ENCODE peak calls at places on chromosomes 3 and 15, in seven cellular contexts. One of them, this sample, is unnamed.

GRCh38 chr3:47910777-47911440 is 105.3 kb downstream of the MAP4 start:
- DNase-seq in stomach: no peak
- DNase-seq in IMR-90: peak
- DNase-seq in adrenal gland: peak
- DNase-seq in Peyer's patch: no peak
- DNase-seq in prostate gland: no peak
- DNase-seq in heart left ventricle: no peak
- DNase-seq in this sample: no peak

GRCh38 chr3:146037697-146038096 is 123.3 kb downstream of the PLOD2 start:
- DNase-seq in stomach: no peak
- DNase-seq in IMR-90: peak
- DNase-seq in adrenal gland: no peak
- DNase-seq in Peyer's patch: no peak
- DNase-seq in prostate gland: no peak
- DNase-seq in heart left ventricle: no peak
- DNase-seq in this sample: no peak

GRCh38 chr3:40169983-40170382 is 139.5 kb upstream of the EIF1B start:
- DNase-seq in stomach: no peak
- DNase-seq in IMR-90: no peak
- DNase-seq in adrenal gland: no peak
- DNase-seq in Peyer's patch: no peak
- DNase-seq in prostate gland: no peak
- DNase-seq in heart left ventricle: no peak
- DNase-seq in this sample: no peak

GRCh38 chr15:55868707-55869106 is 124.7 kb downstream of the NEDD4 start:
- DNase-seq in stomach: no peak
- DNase-seq in IMR-90: peak
- DNase-seq in adrenal gland: no peak
- DNase-seq in Peyer's patch: no peak
- DNase-seq in prostate gland: no peak
- DNase-seq in heart left ventricle: no peak
- DNase-seq in this sample: no peak

GRCh38 chr3:113557374-113557773 is 25.0 kb downstream of the SIDT1 start:
- DNase-seq in stomach: no peak
- DNase-seq in IMR-90: peak
- DNase-seq in adrenal gland: no peak
- DNase-seq in Peyer's patch: no peak
- DNase-seq in prostate gland: no peak
- DNase-seq in heart left ventricle: no peak
- DNase-seq in this sample: no peak

GRCh38 chr3:141493152-141493551 is 6.3 kb downstream of the RASA2 start:
- DNase-seq in stomach: no peak
- DNase-seq in IMR-90: no peak
- DNase-seq in adrenal gland: no peak
- DNase-seq in Peyer's patch: no peak
- DNase-seq in prostate gland: no peak
- DNase-seq in heart left ventricle: no peak
- DNase-seq in this sample: no peak

GRCh38 chr3:110933786-110934415 is 137.7 kb upstream of the NECTIN3 start:
- DNase-seq in stomach: no peak
- DNase-seq in IMR-90: peak
- DNase-seq in adrenal gland: no peak
- DNase-seq in Peyer's patch: no peak
- DNase-seq in prostate gland: no peak
- DNase-seq in heart left ventricle: no peak
- DNase-seq in this sample: no peak

GRCh38 chr3:14042680-14043079 is 82.0 kb downstream of the CHCHD4 start:
- DNase-seq in stomach: no peak
- DNase-seq in IMR-90: peak
- DNase-seq in adrenal gland: no peak
- DNase-seq in Peyer's patch: no peak
- DNase-seq in prostate gland: no peak
- DNase-seq in heart left ventricle: no peak
- DNase-seq in this sample: no peak

GRCh38 chr15:37981781-37982180 is 47.3 kb downstream of the TMCO5A start:
- DNase-seq in stomach: no peak
- DNase-seq in IMR-90: peak
- DNase-seq in adrenal gland: no peak
- DNase-seq in Peyer's patch: no peak
- DNase-seq in prostate gland: no peak
- DNase-seq in heart left ventricle: no peak
- DNase-seq in this sample: peak

GRCh38 chr15:83380026-83380425 is 67.1 kb upstream of the SH3GL3 start:
- DNase-seq in stomach: no peak
- DNase-seq in IMR-90: no peak
- DNase-seq in adrenal gland: no peak
- DNase-seq in Peyer's patch: no peak
- DNase-seq in prostate gland: no peak
- DNase-seq in heart left ventricle: no peak
- DNase-seq in this sample: no peak

GRCh38 chr15:42385206-42385979 is 26.1 kb downstream of the CAPN3 start:
- DNase-seq in stomach: peak
- DNase-seq in IMR-90: peak
- DNase-seq in adrenal gland: no peak
- DNase-seq in Peyer's patch: peak
- DNase-seq in prostate gland: no peak
- DNase-seq in heart left ventricle: no peak
- DNase-seq in this sample: peak

GRCh38 chr15:93047621-93048425 is 41.2 kb downstream of the RGMA start:
- DNase-seq in stomach: no peak
- DNase-seq in IMR-90: no peak
- DNase-seq in adrenal gland: no peak
- DNase-seq in Peyer's patch: no peak
- DNase-seq in prostate gland: no peak
- DNase-seq in heart left ventricle: no peak
- DNase-seq in this sample: peak

GRCh38 chr3:107745354-107745753 is 222.6 kb downstream of the BBX start:
- DNase-seq in stomach: no peak
- DNase-seq in IMR-90: no peak
- DNase-seq in adrenal gland: no peak
- DNase-seq in Peyer's patch: no peak
- DNase-seq in prostate gland: no peak
- DNase-seq in heart left ventricle: no peak
- DNase-seq in this sample: no peak

GRCh38 chr3:78260388-78260787 is 1220.5 kb downstream of the ROBO2 start:
- DNase-seq in stomach: no peak
- DNase-seq in IMR-90: no peak
- DNase-seq in adrenal gland: no peak
- DNase-seq in Peyer's patch: no peak
- DNase-seq in prostate gland: no peak
- DNase-seq in heart left ventricle: no peak
- DNase-seq in this sample: no peak

GRCh38 chr15:39684215-39684614 is 98.4 kb downstream of the FSIP1 start:
- DNase-seq in stomach: no peak
- DNase-seq in IMR-90: no peak
- DNase-seq in adrenal gland: no peak
- DNase-seq in Peyer's patch: no peak
- DNase-seq in prostate gland: no peak
- DNase-seq in heart left ventricle: no peak
- DNase-seq in this sample: no peak

GRCh38 chr3:21390136-21390535 is 360.9 kb downstream of the ZNF385D start:
- DNase-seq in stomach: no peak
- DNase-seq in IMR-90: peak
- DNase-seq in adrenal gland: no peak
- DNase-seq in Peyer's patch: no peak
- DNase-seq in prostate gland: no peak
- DNase-seq in heart left ventricle: no peak
- DNase-seq in this sample: no peak

GRCh38 chr3:55959681-55960080 is 472.6 kb upstream of the WNT5A start:
- DNase-seq in stomach: no peak
- DNase-seq in IMR-90: no peak
- DNase-seq in adrenal gland: no peak
- DNase-seq in Peyer's patch: no peak
- DNase-seq in prostate gland: no peak
- DNase-seq in heart left ventricle: no peak
- DNase-seq in this sample: no peak
- TF ChIP-seq CTCF in stomach: no peak
- TF ChIP-seq CTCF in IMR-90: no peak
- TF ChIP-seq CTCF in adrenal gland: no peak
- TF ChIP-seq CTCF in Peyer's patch: no peak
- TF ChIP-seq CTCF in prostate gland: no peak
- TF ChIP-seq CTCF in heart left ventricle: no peak
- TF ChIP-seq CTCF in this sample: no peak

DNA sequence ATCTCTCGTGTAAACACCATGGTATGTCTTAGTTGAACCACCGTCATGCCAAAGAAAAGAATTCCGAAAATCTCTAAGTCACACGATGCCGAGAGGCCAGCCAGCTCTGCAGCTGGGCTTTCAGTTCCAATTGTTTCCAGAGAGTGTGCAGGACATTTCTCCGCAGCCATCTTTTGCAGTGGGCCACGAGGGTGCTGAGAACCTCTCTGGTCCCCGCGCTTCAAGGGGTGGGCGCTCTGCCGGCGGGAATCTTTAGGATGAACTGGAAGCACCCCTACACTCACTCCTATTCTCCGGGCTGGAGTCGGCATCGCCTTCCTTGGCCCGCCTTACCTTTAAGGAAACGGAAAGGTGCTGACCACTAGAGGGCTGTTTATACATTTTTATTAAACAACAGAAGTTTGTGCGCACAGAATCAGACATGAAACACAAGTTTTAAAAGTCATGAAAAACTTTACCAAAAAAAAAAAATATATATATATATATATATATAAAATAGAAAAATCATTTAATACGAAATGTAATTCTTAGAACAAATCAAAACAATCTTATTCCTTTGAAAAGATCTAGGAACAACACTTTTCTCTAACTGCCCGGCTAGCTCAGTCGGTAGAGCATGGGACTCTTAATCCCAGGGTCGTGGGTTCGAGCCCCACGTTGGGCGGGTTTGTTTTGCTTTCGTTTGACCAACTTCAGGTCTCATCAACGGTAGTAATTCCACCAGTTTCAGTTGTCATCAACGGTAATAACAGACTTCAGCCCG is 12.5 kb upstream of the MORF4L1 start:
- DNase-seq in stomach: peak
- DNase-seq in IMR-90: peak
- DNase-seq in adrenal gland: peak
- DNase-seq in Peyer's patch: peak
- DNase-seq in prostate gland: peak
- DNase-seq in heart left ventricle: peak
- DNase-seq in this sample: peak
- TF ChIP-seq POLR2A in stomach: no peak
- TF ChIP-seq POLR2A in IMR-90: no peak
- TF ChIP-seq POLR2A in adrenal gland: no peak
- TF ChIP-seq POLR2A in Peyer's patch: no peak
- TF ChIP-seq POLR2A in prostate gland: no peak
- TF ChIP-seq POLR2A in heart left ventricle: no peak
- TF ChIP-seq POLR2A in this sample: no peak

GRCh38 chr3:128235207-128235933 is 82.1 kb downstream of the EEFSEC start:
- DNase-seq in stomach: no peak
- DNase-seq in IMR-90: peak
- DNase-seq in adrenal gland: no peak
- DNase-seq in Peyer's patch: no peak
- DNase-seq in prostate gland: no peak
- DNase-seq in heart left ventricle: no peak
- DNase-seq in this sample: peak
- H3K4me3 ChIP-seq in stomach: no peak
- H3K4me3 ChIP-seq in IMR-90: no peak
- H3K4me3 ChIP-seq in adrenal gland: no peak
- H3K4me3 ChIP-seq in Peyer's patch: no peak
- H3K4me3 ChIP-seq in prostate gland: no peak
- H3K4me3 ChIP-seq in heart left ventricle: no peak
- H3K4me3 ChIP-seq in this sample: no peak

DNA sequence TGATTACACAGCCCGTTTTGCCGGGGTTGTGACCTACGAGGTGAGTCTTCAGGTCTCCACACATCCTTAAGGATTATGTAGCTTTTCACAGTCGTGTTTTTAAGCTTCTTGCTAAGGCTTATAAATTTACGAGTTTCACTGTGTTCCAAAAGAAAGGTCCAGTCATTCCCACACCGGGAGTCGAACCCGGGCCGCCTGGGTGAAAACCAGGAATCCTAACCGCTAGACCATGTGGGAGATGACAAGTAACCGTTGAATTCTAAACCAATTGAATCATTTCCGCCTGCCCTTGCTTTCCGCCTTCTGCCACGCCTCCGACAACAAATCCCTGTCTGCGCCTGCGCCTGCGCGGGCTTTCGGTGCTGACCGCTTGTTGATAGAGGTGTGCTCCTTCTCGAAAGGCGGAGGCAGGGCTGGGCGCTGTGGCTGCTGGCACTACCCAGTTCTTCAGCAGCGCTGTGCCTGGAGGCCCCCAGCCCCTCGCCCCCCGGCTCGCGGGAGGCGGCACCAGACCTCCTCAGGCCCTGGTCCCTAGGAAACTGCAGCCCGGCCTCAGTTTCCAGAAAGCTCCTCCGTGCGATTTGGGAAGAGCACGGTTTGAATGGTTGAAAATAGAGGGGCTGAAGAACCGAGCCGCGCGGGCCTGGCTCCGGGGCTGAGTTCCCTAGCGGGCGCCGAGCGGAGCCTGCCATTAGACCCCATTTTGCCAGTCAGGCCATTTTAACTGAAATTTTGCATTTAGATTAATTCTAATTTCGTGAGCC is 219.1 kb upstream of the ATP10A start:
- DNase-seq in stomach: peak
- DNase-seq in IMR-90: peak
- DNase-seq in adrenal gland: peak
- DNase-seq in Peyer's patch: peak
- DNase-seq in prostate gland: peak
- DNase-seq in heart left ventricle: peak
- DNase-seq in this sample: peak
- TF ChIP-seq CTCF in stomach: peak
- TF ChIP-seq CTCF in IMR-90: no peak
- TF ChIP-seq CTCF in adrenal gland: peak
- TF ChIP-seq CTCF in Peyer's patch: no peak
- TF ChIP-seq CTCF in prostate gland: no peak
- TF ChIP-seq CTCF in heart left ventricle: no peak
- TF ChIP-seq CTCF in this sample: no peak

GRCh38 chr3:160105902-160106584 is 117.4 kb downstream of the IL12A start:
- DNase-seq in stomach: no peak
- DNase-seq in IMR-90: no peak
- DNase-seq in adrenal gland: no peak
- DNase-seq in Peyer's patch: no peak
- DNase-seq in prostate gland: no peak
- DNase-seq in heart left ventricle: no peak
- DNase-seq in this sample: peak

GRCh38 chr3:160103397-160103796 is 114.8 kb downstream of the IL12A start:
- DNase-seq in stomach: no peak
- DNase-seq in IMR-90: no peak
- DNase-seq in adrenal gland: no peak
- DNase-seq in Peyer's patch: no peak
- DNase-seq in prostate gland: no peak
- DNase-seq in heart left ventricle: no peak
- DNase-seq in this sample: no peak

GRCh38 chr3:160108357-160108756 is 116.9 kb upstream of the C3orf80 start:
- DNase-seq in stomach: no peak
- DNase-seq in IMR-90: no peak
- DNase-seq in adrenal gland: no peak
- DNase-seq in Peyer's patch: no peak
- DNase-seq in prostate gland: no peak
- DNase-seq in heart left ventricle: no peak
- DNase-seq in this sample: peak

GRCh38 chr3:160112481-160112880 is 112.7 kb upstream of the C3orf80 start:
- DNase-seq in stomach: no peak
- DNase-seq in IMR-90: no peak
- DNase-seq in adrenal gland: no peak
- DNase-seq in Peyer's patch: no peak
- DNase-seq in prostate gland: no peak
- DNase-seq in heart left ventricle: no peak
- DNase-seq in this sample: no peak

GRCh38 chr3:160106905-160107861 is 118.0 kb upstream of the C3orf80 start:
- DNase-seq in stomach: peak
- DNase-seq in IMR-90: no peak
- DNase-seq in adrenal gland: no peak
- DNase-seq in Peyer's patch: peak
- DNase-seq in prostate gland: no peak
- DNase-seq in heart left ventricle: no peak
- DNase-seq in this sample: peak
- TF ChIP-seq POLR2A in stomach: no peak
- TF ChIP-seq POLR2A in IMR-90: no peak
- TF ChIP-seq POLR2A in adrenal gland: no peak
- TF ChIP-seq POLR2A in Peyer's patch: no peak
- TF ChIP-seq POLR2A in prostate gland: no peak
- TF ChIP-seq POLR2A in heart left ventricle: no peak
- TF ChIP-seq POLR2A in this sample: no peak